ENCODE peak calls at places on chromosomes 5 and 9, in ten cellular contexts. W is psoas muscle, Y is GM10248, P is cardiac muscle cell, F is brain microvascular endothelial cell, O is pancreas, M is omental fat pad, U is lung, J is PC-3, I is ovary. K is an unnamed sample.

GRCh38 chr5:71014186-71014585 is 11.0 kb downstream of the NAIP start:
- DNase-seq in I (no peak), O (no peak), Y (no peak), M (no peak), W (no peak), J (no peak), U (no peak), P (no peak), F (no peak), K (no peak)

GRCh38 chr9:91415290-91415689 is 8.3 kb downstream of the NFIL3 start:
- DNase-seq in M (no peak), W (no peak), I (no peak), P (no peak), J (no peak), Y (peak; percentile 68), O (no peak), F (no peak), U (no peak), K (no peak)

GRCh38 chr5:165143727-165144210 is 1638.3 kb downstream of the MAT2B start:
- DNase-seq in I (no peak), O (no peak), W (peak; percentile 22), F (no peak), M (no peak), J (no peak), Y (no peak), P (peak; percentile 29), U (no peak), K (peak; percentile 10)

GRCh38 chr5:124910354-124911016 is 164.0 kb upstream of the ZNF608 start:
- DNase-seq in J (no peak), M (no peak), F (peak; percentile 7), I (no peak), P (no peak), O (no peak), W (no peak), Y (peak; percentile 29), U (no peak), K (no peak)

GRCh38 chr9:306907-307306 is 92.2 kb downstream of the DOCK8 start:
- DNase-seq in F (no peak), I (no peak), J (peak; percentile 10), P (no peak), Y (peak; percentile 26), M (no peak), O (no peak), U (peak; percentile 34), W (no peak), K (no peak)

GRCh38 chr9:136228107-136228875 is 17.3 kb downstream of the QSOX2 start:
- DNase-seq in J (peak; percentile 92), W (no peak), I (no peak), O (no peak), P (no peak), Y (no peak), F (peak; percentile 75), M (no peak), U (no peak), K (no peak)

GRCh38 chr5:77518304-77518703 is 26.2 kb upstream of the WDR41 start:
- DNase-seq in P (peak; percentile 15), Y (no peak), M (no peak), I (no peak), F (no peak), J (peak; percentile 37), W (no peak), U (no peak), O (no peak), K (no peak)

GRCh38 chr9:2134391-2134790 is 119.2 kb downstream of the SMARCA2 start:
- DNase-seq in I (no peak), O (no peak), F (peak; percentile 56), U (no peak), J (no peak), M (no peak), Y (no peak), P (no peak), W (no peak), K (no peak)

GRCh38 chr9:114289106-114289505 is 33.8 kb upstream of the ORM1 start:
- DNase-seq in J (no peak), P (no peak), W (peak; percentile 35), Y (no peak), U (no peak), M (no peak), I (peak; percentile 11), F (no peak), O (peak; percentile 53), K (no peak)

GRCh38 chr5:96742519-96742918 is 65.2 kb downstream of the ERAP1 start:
- DNase-seq in M (no peak), W (no peak), O (no peak), Y (no peak), J (no peak), F (no peak), U (no peak), P (no peak), I (no peak), K (peak; percentile 16)

GRCh38 chr5:96745844-96746531 is 61.8 kb downstream of the ERAP1 start:
- DNase-seq in F (no peak), O (no peak), Y (no peak), I (no peak), W (no peak), J (no peak), M (no peak), U (no peak), P (no peak), K (no peak)

GRCh38 chr5:96745025-96745424 is 62.7 kb downstream of the ERAP1 start:
- DNase-seq in M (no peak), I (no peak), J (no peak), P (no peak), Y (no peak), F (no peak), U (no peak), O (no peak), W (no peak), K (no peak)

GRCh38 chr5:96743065-96743768 is 64.5 kb downstream of the ERAP1 start:
- DNase-seq in W (peak; percentile 63), M (no peak), F (peak; percentile 47), U (no peak), I (no peak), Y (no peak), P (no peak), J (peak; percentile 38), O (no peak), K (no peak)

DNA sequence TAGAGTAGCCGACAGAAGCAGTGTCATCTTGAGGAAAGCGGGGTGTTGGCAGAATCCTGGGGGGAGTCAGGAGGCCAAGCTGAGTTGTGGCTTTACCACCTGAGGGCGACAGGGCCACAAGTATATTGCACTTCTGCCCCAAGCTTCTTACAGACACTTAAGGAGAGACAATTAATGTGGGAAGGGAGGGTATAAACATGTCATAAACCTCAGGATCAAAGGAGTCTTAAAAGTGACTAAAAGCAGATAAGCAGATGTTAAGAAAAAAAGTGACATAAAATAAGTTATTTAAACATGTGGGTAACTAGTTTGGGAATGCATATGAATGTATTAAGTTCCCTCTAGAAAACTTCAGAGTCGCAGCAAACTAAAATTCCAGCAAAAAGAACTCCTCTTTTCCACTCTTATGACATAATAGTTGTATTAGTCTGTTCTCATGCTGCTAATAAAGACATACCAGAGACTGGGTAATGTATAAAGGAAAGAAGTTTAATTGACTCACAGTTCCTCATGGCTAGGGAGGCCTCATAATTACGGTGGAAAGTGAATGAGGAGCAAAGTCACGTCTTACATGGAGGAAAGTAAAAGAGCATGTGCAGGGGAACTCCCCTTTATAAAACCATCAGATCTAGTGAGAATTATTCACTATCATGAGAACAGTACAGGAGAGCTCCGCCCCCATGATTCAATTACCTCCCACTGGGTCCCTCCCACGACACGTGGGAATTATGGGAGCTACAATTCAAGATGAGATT is 63.8 kb downstream of the ERAP1 start:
- DNase-seq in W (no peak), F (no peak), O (no peak), M (no peak), Y (no peak), U (no peak), P (no peak), J (no peak), I (no peak), K (no peak)
- TF ChIP-seq CTCF in W (no peak), F (no peak), O (no peak), M (no peak), Y (no peak), U (no peak), P (no peak), J (no peak), I (no peak), K (no peak)

DNA sequence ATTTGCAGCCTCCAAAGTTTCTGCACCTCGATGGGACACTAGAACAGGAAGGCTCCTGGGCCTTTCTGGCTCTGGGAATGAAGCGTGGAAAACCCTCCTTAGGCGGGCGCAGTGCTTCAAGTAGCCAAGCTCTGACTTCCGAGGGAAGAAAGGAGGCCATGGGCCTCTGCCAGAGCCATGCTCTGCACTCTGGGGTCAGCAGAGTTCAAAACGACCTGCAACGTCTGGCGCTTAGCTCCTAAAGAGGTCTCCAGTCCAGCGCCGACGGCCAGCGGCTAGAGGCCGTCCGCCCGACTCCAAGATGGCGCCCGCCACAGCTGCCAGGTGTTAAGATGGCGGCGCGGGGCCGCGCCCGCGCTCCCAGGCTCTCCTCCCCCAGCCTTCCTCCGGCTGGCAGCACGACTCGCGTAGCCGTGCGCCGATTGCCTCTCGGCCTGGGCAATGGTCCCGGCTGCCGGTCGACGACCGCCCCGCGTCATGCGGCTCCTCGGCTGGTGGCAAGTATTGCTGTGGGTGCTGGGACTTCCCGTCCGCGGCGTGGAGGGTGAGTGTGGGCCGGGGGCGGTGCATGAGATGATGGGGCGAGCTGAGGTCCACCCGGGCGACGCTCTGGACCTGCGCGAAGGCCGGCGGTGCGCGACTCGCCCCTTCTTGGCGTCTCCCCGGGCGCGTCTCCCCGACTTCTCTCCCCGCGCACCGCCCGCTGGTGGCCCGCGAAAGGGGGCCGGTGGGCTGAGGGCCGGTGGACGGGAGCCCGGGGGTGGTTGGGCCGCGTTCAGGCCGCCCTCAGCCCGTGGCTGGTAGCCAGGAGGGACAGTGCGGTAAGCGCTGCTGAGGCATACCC is at the start of gene TXNDC15:
- DNase-seq in U (peak; percentile 88), J (peak; percentile 72), M (peak; percentile 44), I (peak; percentile 83), Y (peak; percentile 91), F (peak; percentile 81), O (peak; percentile 93), W (peak; percentile 95), P (peak; percentile 95), K (peak; percentile 84)
- TF ChIP-seq CTCF in U (no peak), J (no peak), M (no peak), I (no peak), Y (no peak), F (no peak), O (no peak), W (no peak), P (no peak), K (no peak)

DNA sequence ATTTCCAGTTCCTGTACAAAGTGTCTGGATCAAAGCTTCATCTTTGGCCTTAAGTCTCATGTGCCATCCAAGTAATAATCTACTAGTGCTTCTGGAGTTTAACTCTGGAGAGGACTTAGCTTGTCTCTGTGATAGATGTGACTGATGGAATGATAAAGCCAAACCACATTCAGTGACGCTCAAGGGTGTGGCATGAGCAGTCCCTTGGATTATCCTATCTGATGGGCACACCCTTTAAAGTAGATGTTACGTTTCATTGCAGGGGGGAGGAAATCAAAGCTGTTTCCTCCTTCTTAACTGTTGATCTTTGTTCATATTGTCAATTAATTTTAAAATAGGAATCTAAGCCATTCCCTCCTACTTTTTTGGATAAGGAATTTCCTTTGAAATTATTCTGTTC is 8.5 kb upstream of the EGFLAM start:
- DNase-seq in W (no peak), J (no peak), M (no peak), Y (no peak), P (no peak), O (no peak), F (no peak), U (no peak), I (no peak), K (no peak)
- TF ChIP-seq CTCF in W (no peak), J (no peak), M (no peak), Y (no peak), P (no peak), O (no peak), F (no peak), U (no peak), I (no peak), K (no peak)

GRCh38 chr9:121023064-121023463 is 27.0 kb downstream of the C5 start:
- DNase-seq in Y (no peak), J (no peak), O (no peak), I (no peak), P (no peak), U (no peak), M (no peak), W (no peak), F (peak; percentile 6), K (no peak)
- TF ChIP-seq CTCF in Y (no peak), J (no peak), O (no peak), I (no peak), P (peak; percentile 23), U (no peak), M (no peak), W (no peak), F (peak; percentile 63), K (peak; percentile 6)